ENCODE peak calls at places on chromosomes 12 and 14, in five cellular contexts. Q is brain microvascular endothelial cell, E is cardiac muscle cell, R is choroid plexus epithelial cell, P is stomach. N is an unnamed sample.
A peak's percentile ranks its signal among the peaks of the same experiment; 100 is the strongest.

GRCh38 chr12:7155471-7156034 is 25.4 kb downstream of the CLSTN3 start:
- DNase-seq in Q (no peak), R (no peak), E (peak; percentile 25), P (no peak), N (no peak)

GRCh38 chr12:70840966-70841365 is 79.6 kb downstream of the PTPRR start:
- DNase-seq in P (no peak), E (no peak), R (no peak), Q (no peak), N (no peak)

GRCh38 chr14:58488550-58488949 is 61.0 kb downstream of the KIAA0586 start:
- DNase-seq in P (no peak), Q (peak; percentile 49), R (peak; percentile 52), E (peak; percentile 36), N (peak; percentile 4)

GRCh38 chr14:102317564-102318248 is 1.8 kb upstream of the ZNF839 start:
- DNase-seq in E (no peak), Q (no peak), P (no peak), R (peak; percentile 46), N (no peak)

GRCh38 chr14:25574949-25575348 is 525.0 kb upstream of the STXBP6 start:
- DNase-seq in R (no peak), E (no peak), P (no peak), Q (no peak), N (no peak)

GRCh38 chr14:39016733-39017095 is 86.3 kb downstream of the SEC23A start:
- DNase-seq in R (no peak), E (no peak), Q (no peak), P (no peak), N (no peak)

GRCh38 chr12:86137936-86138335 is 118.3 kb downstream of the MGAT4C start:
- DNase-seq in P (no peak), R (peak; percentile 50), Q (peak; percentile 11), E (peak; percentile 73), N (peak; percentile 76)

GRCh38 chr12:62601765-62602444 is 135.3 kb downstream of the MON2 start:
- DNase-seq in Q (no peak), R (no peak), E (no peak), P (no peak), N (no peak)

GRCh38 chr14:23559010-23559920 is 3.2 kb downstream of the THTPA start:
- DNase-seq in R (peak; percentile 73), P (peak; percentile 59), Q (peak; percentile 30), E (peak; percentile 74), N (no peak)

GRCh38 chr12:116370004-116370404 is 92.5 kb upstream of the MED13L start:
- DNase-seq in E (peak; percentile 89), R (peak; percentile 86), P (no peak), Q (peak; percentile 86), N (peak; percentile 41)

GRCh38 chr14:99067141-99067920 is 204.7 kb downstream of the BCL11B start:
- DNase-seq in E (no peak), P (no peak), R (no peak), Q (no peak), N (no peak)

GRCh38 chr14:64444984-64445845 is 20.1 kb upstream of the AKAP5 start:
- DNase-seq in R (peak; percentile 96), Q (peak; percentile 88), P (no peak), E (peak; percentile 93), N (peak; percentile 51)

GRCh38 chr12:59383426-59383822 is 212.4 kb upstream of the SLC16A7 start:
- DNase-seq in R (peak; percentile 59), Q (no peak), E (peak; percentile 74), P (no peak), N (no peak)

GRCh38 chr12:68119724-68120211 is 39.8 kb downstream of the IFNG start:
- DNase-seq in Q (no peak), R (no peak), P (no peak), E (no peak), N (no peak)

GRCh38 chr12:109679716-109680520 is 33.7 kb upstream of the FAM222A start:
- DNase-seq in P (no peak), R (no peak), Q (no peak), E (no peak), N (no peak)

GRCh38 chr12:103571286-103571685 is 15.8 kb upstream of the STAB2 start:
- DNase-seq in E (peak; percentile 14), R (no peak), P (peak; percentile 51), Q (no peak), N (no peak)

DNA sequence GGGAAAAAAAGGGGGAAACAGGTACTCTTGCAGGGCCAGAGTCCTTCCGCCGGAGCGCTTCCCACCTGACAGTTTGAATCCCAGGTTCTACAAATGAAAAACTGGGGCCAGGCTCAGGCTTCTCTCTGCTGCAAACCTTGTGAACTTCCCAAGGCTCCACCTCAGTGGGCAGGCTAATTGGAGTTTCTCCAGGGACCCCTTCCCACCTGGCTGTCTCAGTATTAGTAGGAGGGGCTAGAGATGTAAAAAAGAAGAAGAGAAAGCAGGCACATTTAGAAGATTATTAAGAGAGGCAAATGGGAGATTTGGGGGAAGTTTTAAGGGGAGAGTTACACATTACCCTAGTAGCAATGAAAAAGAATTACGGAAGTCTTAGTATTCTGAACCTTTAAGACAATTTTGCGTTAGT is 20.0 kb upstream of the CLEC2D start:
- DNase-seq in P (no peak), R (no peak), E (no peak), Q (no peak), N (no peak)
- H3K4me3 ChIP-seq in P (peak overlapping the region; percentile 70), R (peak overlapping the region; percentile 71), E (peak overlapping the region; percentile 55), Q (peak overlapping the region; percentile 69), N (peak overlapping the region; percentile 78)

DNA sequence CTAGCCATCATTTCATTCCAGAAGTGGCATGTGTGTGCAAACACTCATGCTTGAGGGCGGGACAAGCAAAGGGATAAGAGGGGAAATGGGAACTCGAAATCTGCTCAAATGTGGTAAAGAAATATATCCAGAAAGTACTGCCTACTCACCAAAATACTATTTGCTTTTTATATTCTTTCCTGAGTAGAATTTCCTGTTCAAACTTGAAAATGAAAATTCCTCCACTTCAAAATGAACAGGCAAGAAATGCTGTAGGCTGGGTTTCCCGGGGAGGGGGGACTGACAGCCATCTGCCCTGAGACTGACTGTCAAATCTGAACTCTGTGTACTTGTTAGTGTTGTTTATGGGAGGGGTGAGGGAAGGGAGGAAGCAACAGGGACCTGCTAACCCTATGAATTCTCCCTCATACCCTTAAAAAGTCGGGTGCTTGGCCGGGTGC is 34.6 kb downstream of the NTF3 start:
- DNase-seq in P (no peak), R (no peak), Q (no peak), E (no peak), N (no peak)
- TF ChIP-seq CTCF in P (no peak), R (no peak), Q (no peak), E (no peak), N (no peak)

DNA sequence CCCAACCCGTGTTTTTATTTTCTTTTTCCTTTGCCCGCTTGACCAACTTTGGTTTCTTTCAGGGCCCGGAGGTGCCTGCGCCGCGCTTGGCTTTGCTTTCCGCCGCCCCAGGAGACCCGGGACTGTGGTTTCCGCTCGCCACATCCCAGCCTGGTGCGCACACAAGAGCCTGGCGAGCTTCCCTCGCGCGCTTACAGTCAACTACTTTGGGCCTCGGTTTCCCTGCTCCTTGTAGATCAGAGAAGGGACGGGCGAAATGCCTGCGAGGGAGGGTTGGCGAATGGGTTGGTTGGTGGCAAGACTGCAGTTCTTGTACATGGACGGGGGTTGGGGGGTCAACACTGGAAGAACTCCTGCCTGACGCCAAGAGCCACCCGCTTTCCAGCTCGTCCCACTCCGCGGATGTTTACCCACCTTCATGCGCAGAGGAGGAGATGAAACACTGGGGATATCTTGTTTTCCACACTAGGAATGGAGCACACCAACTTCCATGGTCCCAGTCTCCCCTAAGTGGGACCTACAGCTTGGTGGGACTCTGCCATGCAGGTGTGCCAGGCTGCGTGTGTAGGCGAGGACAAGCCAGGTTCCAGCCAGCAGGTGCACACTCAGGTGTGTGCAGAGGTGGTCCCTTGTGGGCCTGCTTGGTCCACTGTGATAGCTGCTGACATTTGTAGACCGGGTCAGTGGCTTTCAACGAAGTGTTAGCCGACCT is 16.6 kb upstream of the TBX3 start:
- DNase-seq in R (peak; percentile 42), Q (no peak), P (no peak), E (peak; percentile 41), N (no peak)
- H3K4me3 ChIP-seq in R (no peak overlapping the region), Q (no peak overlapping the region), P (no peak overlapping the region), E (peak overlapping the region; percentile 4), N (no peak overlapping the region)

GRCh38 chr12:2834581-2835491 is at the start of gene NRIP2:
- DNase-seq in Q (peak; percentile 32), E (peak; percentile 82), P (no peak), R (peak; percentile 74), N (no peak)
- TF ChIP-seq CTCF in Q (peak; percentile 36), E (peak; percentile 15), P (no peak), R (peak; percentile 43), N (no peak)

DNA sequence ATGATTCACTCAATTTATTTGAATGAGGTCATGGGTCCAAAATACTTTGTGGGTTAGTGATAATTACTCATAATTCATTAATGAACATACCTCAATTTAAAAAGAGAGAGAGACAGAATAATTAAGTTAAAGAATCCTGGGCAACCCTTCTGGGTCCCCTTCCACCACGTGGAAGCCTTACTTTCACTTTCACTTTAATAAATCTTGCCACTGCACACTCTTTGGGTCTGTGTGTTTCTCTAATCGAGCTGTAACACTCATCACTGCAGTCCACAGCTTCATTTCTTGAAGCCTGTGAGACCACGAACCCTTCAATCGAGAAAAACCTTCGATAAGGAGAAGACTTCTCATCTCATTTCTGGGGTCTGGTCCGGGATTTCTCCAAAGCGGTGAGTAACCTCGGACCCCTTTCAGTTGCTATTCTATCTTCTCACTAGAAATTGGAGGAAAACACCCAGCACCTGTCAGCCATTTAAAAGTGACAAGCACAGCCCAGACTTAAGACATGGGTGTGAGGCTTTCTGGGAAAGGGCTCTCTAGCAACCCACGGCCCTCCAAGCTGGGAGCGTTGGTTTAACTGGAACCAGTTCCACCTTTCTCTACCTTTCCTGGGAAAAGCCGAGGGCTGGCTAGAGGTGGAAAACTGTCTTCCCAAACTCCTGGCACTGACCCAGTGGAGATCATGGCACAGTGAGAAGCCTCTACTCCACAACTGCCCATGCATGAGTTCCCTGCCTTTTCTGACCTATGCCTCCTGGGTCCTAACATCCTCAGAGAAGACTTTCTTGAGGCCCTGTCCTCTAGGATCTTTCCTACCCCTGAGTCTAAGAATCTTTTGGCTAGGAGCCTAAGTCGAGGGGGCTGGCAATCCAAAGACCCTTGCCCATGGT is 148.8 kb upstream of the ATF7IP start:
- DNase-seq in Q (no peak), E (peak; percentile 18), R (peak; percentile 18), P (no peak), N (no peak)
- H3K4me3 ChIP-seq in Q (no peak overlapping the region), E (no peak overlapping the region), R (no peak overlapping the region), P (no peak overlapping the region), N (no peak overlapping the region)

GRCh38 chr12:60501124-60501729 is 905.4 kb downstream of the SLC16A7 start:
- DNase-seq in Q (peak; percentile 31), E (peak; percentile 10), P (no peak), R (peak; percentile 73), N (no peak)
- TF ChIP-seq CTCF in Q (peak; percentile 22), E (no peak), P (no peak), R (peak; percentile 43), N (peak; percentile 3)

DNA sequence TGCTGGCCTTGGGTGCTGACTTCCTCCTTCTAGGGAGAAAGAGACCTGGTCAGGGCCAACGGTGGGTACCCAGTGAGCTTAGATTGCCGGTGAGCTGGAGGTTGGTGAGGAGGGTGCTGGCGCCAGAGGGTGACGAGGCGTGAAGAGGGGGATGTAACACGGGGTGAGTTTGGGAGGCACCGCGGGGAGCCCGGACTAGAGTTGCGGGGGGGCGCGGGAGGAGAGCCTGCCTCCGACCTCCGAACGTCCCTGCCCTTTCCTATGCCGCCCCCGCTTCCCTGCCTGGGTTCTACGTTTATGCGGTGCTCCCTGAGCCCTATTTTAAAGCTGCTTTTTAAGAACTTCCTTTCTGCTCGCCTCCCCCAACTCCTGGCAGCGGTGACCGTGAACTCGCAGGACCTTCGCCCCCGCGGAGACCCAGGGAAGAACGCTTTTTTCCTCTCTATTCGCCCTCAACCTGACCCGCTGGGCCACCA is 18.6 kb downstream of the OR6S1 start:
- DNase-seq in R (no peak), P (no peak), E (no peak), Q (no peak), N (no peak)
- H3K4me3 ChIP-seq in R (no peak overlapping the region), P (no peak overlapping the region), E (no peak overlapping the region), Q (peak overlapping the region; percentile 27), N (no peak overlapping the region)